ENCODE peak calls at places on chromosomes 3 and 15, in eight cellular contexts. One of them, this sample, is unnamed.

GRCh38 chr3:183439510-183439909 is 11.1 kb upstream of the MCF2L2 start:
- DNase-seq in gastrocnemius medialis: no peak
- DNase-seq in IMR-90: no peak
- DNase-seq in brain microvascular endothelial cell: no peak
- DNase-seq in hepatocyte: no peak
- DNase-seq in psoas muscle: no peak
- DNase-seq in PC-3: peak
- DNase-seq in cardiac fibroblast: no peak
- DNase-seq in this sample: no peak

GRCh38 chr15:65676123-65676522 is 54.4 kb downstream of the SLC24A1 start:
- DNase-seq in PC-3: no peak
- DNase-seq in IMR-90: no peak
- DNase-seq in psoas muscle: no peak
- DNase-seq in brain microvascular endothelial cell: no peak
- DNase-seq in gastrocnemius medialis: no peak
- DNase-seq in hepatocyte: no peak
- DNase-seq in cardiac fibroblast: no peak
- DNase-seq in this sample: no peak

GRCh38 chr3:196636369-196637349 is 2.8 kb upstream of the NRROS start:
- DNase-seq in PC-3: no peak
- DNase-seq in gastrocnemius medialis: no peak
- DNase-seq in cardiac fibroblast: no peak
- DNase-seq in brain microvascular endothelial cell: no peak
- DNase-seq in psoas muscle: no peak
- DNase-seq in IMR-90: no peak
- DNase-seq in hepatocyte: no peak
- DNase-seq in this sample: no peak

GRCh38 chr3:108953210-108953609 is 469 bp downstream of the GUCA1C start:
- DNase-seq in hepatocyte: no peak
- DNase-seq in cardiac fibroblast: no peak
- DNase-seq in psoas muscle: no peak
- DNase-seq in gastrocnemius medialis: no peak
- DNase-seq in PC-3: no peak
- DNase-seq in brain microvascular endothelial cell: no peak
- DNase-seq in IMR-90: no peak
- DNase-seq in this sample: no peak

GRCh38 chr15:68643216-68643830 is 64.5 kb downstream of the CORO2B start:
- DNase-seq in PC-3: no peak
- DNase-seq in IMR-90: no peak
- DNase-seq in gastrocnemius medialis: no peak
- DNase-seq in hepatocyte: no peak
- DNase-seq in psoas muscle: no peak
- DNase-seq in brain microvascular endothelial cell: no peak
- DNase-seq in cardiac fibroblast: no peak
- DNase-seq in this sample: no peak

GRCh38 chr3:194257916-194258668 is 93.0 kb downstream of the CPN2 start:
- DNase-seq in IMR-90: no peak
- DNase-seq in brain microvascular endothelial cell: no peak
- DNase-seq in cardiac fibroblast: no peak
- DNase-seq in psoas muscle: no peak
- DNase-seq in hepatocyte: no peak
- DNase-seq in PC-3: no peak
- DNase-seq in gastrocnemius medialis: no peak
- DNase-seq in this sample: peak

GRCh38 chr3:177569823-177570657 is 372.8 kb upstream of the TBL1XR1 start:
- DNase-seq in cardiac fibroblast: no peak
- DNase-seq in PC-3: no peak
- DNase-seq in brain microvascular endothelial cell: no peak
- DNase-seq in IMR-90: no peak
- DNase-seq in psoas muscle: no peak
- DNase-seq in hepatocyte: no peak
- DNase-seq in gastrocnemius medialis: no peak
- DNase-seq in this sample: no peak

GRCh38 chr3:106049876-106050275 is 181.1 kb upstream of the CBLB start:
- DNase-seq in gastrocnemius medialis: no peak
- DNase-seq in psoas muscle: no peak
- DNase-seq in hepatocyte: no peak
- DNase-seq in IMR-90: peak
- DNase-seq in cardiac fibroblast: no peak
- DNase-seq in PC-3: no peak
- DNase-seq in brain microvascular endothelial cell: no peak
- DNase-seq in this sample: no peak

GRCh38 chr3:45110185-45110833 is 35.9 kb downstream of the CDCP1 start:
- DNase-seq in brain microvascular endothelial cell: no peak
- DNase-seq in gastrocnemius medialis: no peak
- DNase-seq in psoas muscle: no peak
- DNase-seq in PC-3: no peak
- DNase-seq in hepatocyte: peak
- DNase-seq in IMR-90: no peak
- DNase-seq in cardiac fibroblast: no peak
- DNase-seq in this sample: peak

GRCh38 chr3:3178498-3179328 is 778 bp downstream of the CRBN start:
- DNase-seq in PC-3: no peak
- DNase-seq in hepatocyte: no peak
- DNase-seq in psoas muscle: no peak
- DNase-seq in brain microvascular endothelial cell: no peak
- DNase-seq in IMR-90: no peak
- DNase-seq in gastrocnemius medialis: no peak
- DNase-seq in cardiac fibroblast: no peak
- DNase-seq in this sample: no peak

GRCh38 chr3:58176827-58177489 is 33.8 kb downstream of the DNASE1L3 start:
- DNase-seq in PC-3: no peak
- DNase-seq in brain microvascular endothelial cell: no peak
- DNase-seq in psoas muscle: no peak
- DNase-seq in cardiac fibroblast: no peak
- DNase-seq in hepatocyte: no peak
- DNase-seq in gastrocnemius medialis: no peak
- DNase-seq in IMR-90: no peak
- DNase-seq in this sample: no peak

GRCh38 chr3:196947860-196948441 is 5.6 kb upstream of the NCBP2 start:
- DNase-seq in gastrocnemius medialis: no peak
- DNase-seq in cardiac fibroblast: no peak
- DNase-seq in PC-3: no peak
- DNase-seq in IMR-90: no peak
- DNase-seq in psoas muscle: no peak
- DNase-seq in brain microvascular endothelial cell: no peak
- DNase-seq in hepatocyte: no peak
- DNase-seq in this sample: no peak

GRCh38 chr3:52451237-52452083 is 2.4 kb downstream of the TNNC1 start:
- DNase-seq in psoas muscle: no peak
- DNase-seq in gastrocnemius medialis: no peak
- DNase-seq in cardiac fibroblast: no peak
- DNase-seq in PC-3: no peak
- DNase-seq in brain microvascular endothelial cell: no peak
- DNase-seq in hepatocyte: no peak
- DNase-seq in IMR-90: no peak
- DNase-seq in this sample: peak

GRCh38 chr3:99355465-99355864 is 282.9 kb upstream of the COL8A1 start:
- DNase-seq in gastrocnemius medialis: no peak
- DNase-seq in hepatocyte: no peak
- DNase-seq in brain microvascular endothelial cell: no peak
- DNase-seq in cardiac fibroblast: no peak
- DNase-seq in PC-3: no peak
- DNase-seq in psoas muscle: no peak
- DNase-seq in IMR-90: no peak
- DNase-seq in this sample: no peak

GRCh38 chr3:127710473-127710941 is 37.8 kb downstream of the ABTB1 start:
- DNase-seq in gastrocnemius medialis: peak
- DNase-seq in cardiac fibroblast: no peak
- DNase-seq in IMR-90: no peak
- DNase-seq in hepatocyte: no peak
- DNase-seq in brain microvascular endothelial cell: no peak
- DNase-seq in psoas muscle: no peak
- DNase-seq in PC-3: peak
- DNase-seq in this sample: peak

GRCh38 chr3:13274125-13274873 is 145.8 kb downstream of the NUP210 start:
- DNase-seq in cardiac fibroblast: no peak
- DNase-seq in IMR-90: no peak
- DNase-seq in psoas muscle: peak
- DNase-seq in brain microvascular endothelial cell: no peak
- DNase-seq in hepatocyte: no peak
- DNase-seq in gastrocnemius medialis: no peak
- DNase-seq in PC-3: no peak
- DNase-seq in this sample: peak

DNA sequence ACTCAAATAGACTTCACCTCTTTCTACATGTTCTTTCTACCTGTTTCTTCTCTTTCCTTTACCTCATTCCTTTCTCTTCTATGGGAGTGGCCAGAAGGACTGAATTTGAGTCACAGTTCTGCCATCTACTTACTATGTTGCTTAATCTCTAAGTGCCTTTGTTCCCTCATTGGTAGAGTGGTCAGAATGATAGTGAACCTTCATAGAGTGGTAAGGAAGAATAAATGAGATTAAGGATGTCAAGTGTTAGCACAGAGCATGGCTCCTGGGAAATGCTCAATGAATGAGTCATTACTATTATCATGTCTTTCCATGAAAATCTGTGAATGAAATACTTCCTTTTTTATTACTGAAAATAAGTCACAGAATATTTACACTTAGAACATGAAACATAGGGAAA is 17.5 kb downstream of the TMEM207 start:
- DNase-seq in IMR-90: peak
- DNase-seq in cardiac fibroblast: peak
- DNase-seq in PC-3: peak
- DNase-seq in hepatocyte: no peak
- DNase-seq in brain microvascular endothelial cell: no peak
- DNase-seq in psoas muscle: no peak
- DNase-seq in gastrocnemius medialis: no peak
- DNase-seq in this sample: no peak
- TF ChIP-seq CTCF in IMR-90: no peak
- TF ChIP-seq CTCF in cardiac fibroblast: no peak
- TF ChIP-seq CTCF in PC-3: no peak
- TF ChIP-seq CTCF in hepatocyte: no peak
- TF ChIP-seq CTCF in brain microvascular endothelial cell: no peak
- TF ChIP-seq CTCF in psoas muscle: no peak
- TF ChIP-seq CTCF in gastrocnemius medialis: no peak
- TF ChIP-seq CTCF in this sample: no peak

GRCh38 chr3:137110392-137110996 is 152.7 kb downstream of the IL20RB start:
- DNase-seq in cardiac fibroblast: peak
- DNase-seq in psoas muscle: no peak
- DNase-seq in PC-3: peak
- DNase-seq in hepatocyte: peak
- DNase-seq in gastrocnemius medialis: no peak
- DNase-seq in brain microvascular endothelial cell: peak
- DNase-seq in IMR-90: peak
- DNase-seq in this sample: no peak
- TF ChIP-seq CTCF in cardiac fibroblast: peak
- TF ChIP-seq CTCF in psoas muscle: peak
- TF ChIP-seq CTCF in PC-3: peak
- TF ChIP-seq CTCF in hepatocyte: peak
- TF ChIP-seq CTCF in gastrocnemius medialis: peak
- TF ChIP-seq CTCF in brain microvascular endothelial cell: peak
- TF ChIP-seq CTCF in IMR-90: peak
- TF ChIP-seq CTCF in this sample: peak

GRCh38 chr3:185049710-185050109 is 103.2 kb downstream of the C3orf70 start:
- DNase-seq in brain microvascular endothelial cell: no peak
- DNase-seq in gastrocnemius medialis: no peak
- DNase-seq in psoas muscle: no peak
- DNase-seq in hepatocyte: no peak
- DNase-seq in cardiac fibroblast: no peak
- DNase-seq in IMR-90: no peak
- DNase-seq in PC-3: no peak
- DNase-seq in this sample: no peak
- TF ChIP-seq CTCF in brain microvascular endothelial cell: no peak
- TF ChIP-seq CTCF in gastrocnemius medialis: no peak
- TF ChIP-seq CTCF in psoas muscle: no peak
- TF ChIP-seq CTCF in hepatocyte: no peak
- TF ChIP-seq CTCF in cardiac fibroblast: no peak
- TF ChIP-seq CTCF in IMR-90: no peak
- TF ChIP-seq CTCF in PC-3: no peak
- TF ChIP-seq CTCF in this sample: no peak

GRCh38 chr3:80785875-80786274 is 975.6 kb downstream of the GBE1 start:
- DNase-seq in gastrocnemius medialis: no peak
- DNase-seq in IMR-90: no peak
- DNase-seq in brain microvascular endothelial cell: no peak
- DNase-seq in cardiac fibroblast: no peak
- DNase-seq in PC-3: peak
- DNase-seq in psoas muscle: no peak
- DNase-seq in hepatocyte: no peak
- DNase-seq in this sample: no peak

GRCh38 chr3:80788914-80789313 is 972.5 kb downstream of the GBE1 start:
- DNase-seq in gastrocnemius medialis: no peak
- DNase-seq in hepatocyte: no peak
- DNase-seq in psoas muscle: no peak
- DNase-seq in brain microvascular endothelial cell: no peak
- DNase-seq in IMR-90: no peak
- DNase-seq in cardiac fibroblast: no peak
- DNase-seq in PC-3: no peak
- DNase-seq in this sample: no peak

GRCh38 chr3:80785475-80785874 is 976.0 kb downstream of the GBE1 start:
- DNase-seq in psoas muscle: no peak
- DNase-seq in PC-3: peak
- DNase-seq in brain microvascular endothelial cell: no peak
- DNase-seq in IMR-90: no peak
- DNase-seq in gastrocnemius medialis: no peak
- DNase-seq in hepatocyte: peak
- DNase-seq in cardiac fibroblast: no peak
- DNase-seq in this sample: no peak
- TF ChIP-seq CTCF in psoas muscle: no peak
- TF ChIP-seq CTCF in PC-3: peak
- TF ChIP-seq CTCF in brain microvascular endothelial cell: peak
- TF ChIP-seq CTCF in IMR-90: no peak
- TF ChIP-seq CTCF in gastrocnemius medialis: no peak
- TF ChIP-seq CTCF in hepatocyte: peak
- TF ChIP-seq CTCF in cardiac fibroblast: no peak
- TF ChIP-seq CTCF in this sample: no peak

GRCh38 chr15:43488790-43489585 is 4.0 kb downstream of the TP53BP1 start:
- DNase-seq in brain microvascular endothelial cell: no peak
- DNase-seq in hepatocyte: no peak
- DNase-seq in psoas muscle: no peak
- DNase-seq in IMR-90: peak
- DNase-seq in cardiac fibroblast: peak
- DNase-seq in gastrocnemius medialis: no peak
- DNase-seq in PC-3: no peak
- DNase-seq in this sample: no peak

GRCh38 chr15:43487271-43487895 is 5.6 kb downstream of the TP53BP1 start:
- DNase-seq in PC-3: no peak
- DNase-seq in gastrocnemius medialis: no peak
- DNase-seq in cardiac fibroblast: no peak
- DNase-seq in brain microvascular endothelial cell: no peak
- DNase-seq in IMR-90: peak
- DNase-seq in hepatocyte: no peak
- DNase-seq in psoas muscle: no peak
- DNase-seq in this sample: no peak

GRCh38 chr15:43484455-43484854 is 8.5 kb downstream of the TP53BP1 start:
- DNase-seq in PC-3: no peak
- DNase-seq in gastrocnemius medialis: no peak
- DNase-seq in IMR-90: no peak
- DNase-seq in brain microvascular endothelial cell: no peak
- DNase-seq in cardiac fibroblast: no peak
- DNase-seq in psoas muscle: no peak
- DNase-seq in hepatocyte: no peak
- DNase-seq in this sample: no peak

GRCh38 chr15:43483306-43484128 is 9.4 kb downstream of the TP53BP1 start:
- DNase-seq in cardiac fibroblast: peak
- DNase-seq in brain microvascular endothelial cell: no peak
- DNase-seq in PC-3: peak
- DNase-seq in hepatocyte: no peak
- DNase-seq in IMR-90: no peak
- DNase-seq in gastrocnemius medialis: no peak
- DNase-seq in psoas muscle: no peak
- DNase-seq in this sample: no peak
- TF ChIP-seq CTCF in cardiac fibroblast: peak
- TF ChIP-seq CTCF in brain microvascular endothelial cell: peak
- TF ChIP-seq CTCF in PC-3: peak
- TF ChIP-seq CTCF in hepatocyte: peak
- TF ChIP-seq CTCF in IMR-90: peak
- TF ChIP-seq CTCF in gastrocnemius medialis: peak
- TF ChIP-seq CTCF in psoas muscle: peak
- TF ChIP-seq CTCF in this sample: no peak

GRCh38 chr15:84749111-84749991 is 959 bp downstream of the ZNF592 start:
- DNase-seq in gastrocnemius medialis: peak
- DNase-seq in hepatocyte: peak
- DNase-seq in brain microvascular endothelial cell: peak
- DNase-seq in psoas muscle: peak
- DNase-seq in IMR-90: no peak
- DNase-seq in PC-3: peak
- DNase-seq in cardiac fibroblast: peak
- DNase-seq in this sample: peak
- TF ChIP-seq CTCF in gastrocnemius medialis: no peak
- TF ChIP-seq CTCF in hepatocyte: no peak
- TF ChIP-seq CTCF in brain microvascular endothelial cell: no peak
- TF ChIP-seq CTCF in psoas muscle: no peak
- TF ChIP-seq CTCF in IMR-90: no peak
- TF ChIP-seq CTCF in PC-3: no peak
- TF ChIP-seq CTCF in cardiac fibroblast: peak
- TF ChIP-seq CTCF in this sample: no peak

This sample was measured in CD14-positive monocyte.